ENCODE peak calls at places on chromosomes 4 and X, in eight cellular contexts. S is activated naive CD4-positive, alpha-beta T cell treated with Interleukin-2 at 50 U/mL for 16 hours; C is iris pigment epithelial cell; O is myocyte; R is stimulated activated CD4-positive, alpha-beta T cell treated with anti-CD3 and anti-CD28 coated beads, Interleukin-2, amount 100 ng/mL, for 4 hours; A is RKO; M is suprapubic skin; Z is DND-41. F is an unnamed sample.

GRCh38 chrX:50106051-50106450 is 94.8 kb downstream of the AKAP4 start:
- DNase-seq in S (no peak), Z (no peak), A (no peak), C (no peak), R (no peak), O (no peak), M (no peak), F (no peak)

GRCh38 chrX:76893930-76894329 is 466.4 kb downstream of the MAGEE1 start:
- DNase-seq in A (peak; percentile 2), R (no peak), Z (no peak), O (no peak), S (no peak), M (no peak), C (no peak), F (no peak)

GRCh38 chr4:181685461-181685860 is 557.7 kb upstream of the TENM3 start:
- DNase-seq in S (no peak), Z (no peak), M (no peak), A (no peak), C (peak; percentile 76), O (no peak), R (no peak), F (no peak)

GRCh38 chr4:87119965-87120364 is 100.5 kb downstream of the KLHL8 start:
- DNase-seq in S (no peak), R (no peak), Z (no peak), M (no peak), A (no peak), O (no peak), C (no peak), F (no peak)

GRCh38 chr4:138838251-138838650 is 177.3 kb upstream of the NOCT start:
- DNase-seq in S (no peak), Z (no peak), A (no peak), M (no peak), R (no peak), O (no peak), C (no peak), F (no peak)

GRCh38 chrX:9501362-9501761 is 36.5 kb downstream of the TBL1X start:
- DNase-seq in C (no peak), A (no peak), M (no peak), S (no peak), O (no peak), R (no peak), Z (no peak), F (no peak)

GRCh38 chrX:154113729-154114128 is 16.2 kb upstream of the MECP2 start:
- DNase-seq in Z (no peak), R (no peak), S (no peak), M (no peak), O (no peak), C (no peak), A (no peak), F (no peak)

GRCh38 chrX:46642145-46642544 is 68.6 kb downstream of the CHST7 start:
- DNase-seq in Z (no peak), M (no peak), S (no peak), O (no peak), R (no peak), C (no peak), A (peak; percentile 42), F (no peak)

GRCh38 chrX:24479924-24480722 is 15.0 kb downstream of the PDK3 start:
- DNase-seq in C (no peak), Z (peak; percentile 80), M (no peak), A (no peak), S (peak; percentile 70), R (peak; percentile 64), O (no peak), F (no peak)

GRCh38 chr4:128572778-128573241 is 236.7 kb upstream of the JADE1 start:
- DNase-seq in C (no peak), O (no peak), S (no peak), R (no peak), M (no peak), A (no peak), Z (no peak), F (no peak)

GRCh38 chr4:35534946-35535345 is 709.4 kb downstream of the ARAP2 start:
- DNase-seq in C (no peak), O (no peak), R (no peak), S (no peak), A (no peak), M (no peak), Z (no peak), F (no peak)

GRCh38 chr4:109826719-109827118 is 1.1 kb upstream of the RRH start:
- DNase-seq in M (no peak), Z (no peak), C (peak; percentile 16), O (peak; percentile 16), S (no peak), R (no peak), A (peak; percentile 50), F (no peak)

GRCh38 chrX:130216312-130216711 is 44.5 kb downstream of the RAB33A start:
- DNase-seq in R (no peak), A (peak; percentile 16), O (no peak), M (no peak), C (peak; percentile 10), S (no peak), Z (no peak), F (no peak)

GRCh38 chr4:174794706-174795105 is 34.3 kb downstream of the GLRA3 start:
- DNase-seq in C (peak; percentile 36), Z (no peak), S (no peak), R (no peak), A (no peak), O (no peak), M (no peak), F (no peak)

GRCh38 chr4:5656415-5656814 is 51.9 kb downstream of the EVC2 start:
- DNase-seq in R (no peak), S (no peak), M (no peak), Z (no peak), A (no peak), C (no peak), O (no peak), F (no peak)